ENCODE peak calls at places on chromosomes 11 and 22, in six cellular contexts. G is neuronal stem cell, W is HepG2, Y is A549, S is transverse colon, V is colonic mucosa. B is an unnamed sample.

GRCh38 chr22:43889366-43890253 is 2.2 kb downstream of the PNPLA5 start:
- DNase-seq in Y (peak), V (no peak), W (no peak), G (no peak), S (no peak), B (no peak)

GRCh38 chr11:126358763-126359160 is 3.3 kb downstream of the ST3GAL4 start:
- DNase-seq in S (no peak), V (no peak), G (no peak), Y (no peak), W (no peak), B (no peak)

GRCh38 chr22:46639843-46640242 is 19.7 kb downstream of the GRAMD4 start:
- DNase-seq in Y (no peak), G (no peak), V (no peak), W (no peak), S (no peak), B (no peak)

GRCh38 chr11:65305501-65306268 is 9.0 kb upstream of the CDC42EP2 start:
- DNase-seq in G (no peak), Y (no peak), W (peak), V (peak), S (peak), B (no peak)

GRCh38 chr11:86896486-86896885 is 58.7 kb downstream of the FZD4 start:
- DNase-seq in V (no peak), W (no peak), G (no peak), Y (no peak), S (no peak), B (no peak)

GRCh38 chr11:68229601-68230000 is 16.5 kb upstream of the KMT5B start:
- DNase-seq in G (no peak), Y (no peak), V (no peak), S (no peak), W (no peak), B (no peak)

GRCh38 chr11:60970369-60970774 is 1.1 kb upstream of the CD6 start:
- DNase-seq in W (peak), V (peak), G (no peak), S (peak), Y (peak), B (no peak)

GRCh38 chr11:57515332-57516060 is at the start of gene SLC43A1:
- DNase-seq in V (peak), W (peak), S (peak), G (no peak), Y (no peak), B (no peak)

GRCh38 chr22:18032455-18033101 is 8.2 kb upstream of the MICAL3 start:
- DNase-seq in S (no peak), V (no peak), Y (peak), W (no peak), G (no peak), B (no peak)
- H3K27ac ChIP-seq in S (peak), V (no peak), Y (peak), W (no peak), G (no peak), B (no peak)

GRCh38 chr11:12288212-12288933 is 89.0 kb upstream of the PARVA start:
- DNase-seq in S (peak), V (peak), G (peak), W (peak), Y (peak), B (no peak)
- H3K27ac ChIP-seq in S (peak), V (peak), G (no peak), W (no peak), Y (peak), B (no peak)

GRCh38 chr22:30212996-30213441 is 33.5 kb downstream of the LIF start:
- DNase-seq in Y (no peak), V (no peak), G (no peak), S (no peak), W (no peak), B (no peak)
- H3K27ac ChIP-seq in Y (peak), V (peak), G (no peak), S (no peak), W (peak), B (no peak)

GRCh38 chr11:75574698-75575265 is 12.7 kb downstream of the SERPINH1 start:
- DNase-seq in V (no peak), W (no peak), Y (no peak), S (no peak), G (no peak), B (no peak)

GRCh38 chr11:75576017-75576416 is 14.0 kb downstream of the SERPINH1 start:
- DNase-seq in S (no peak), W (no peak), V (no peak), Y (no peak), G (no peak), B (no peak)

GRCh38 chr11:75576445-75577049 is 14.5 kb downstream of the SERPINH1 start:
- DNase-seq in W (no peak), Y (peak), V (no peak), G (no peak), S (peak), B (peak)

GRCh38 chr11:75578977-75579376 is 16.9 kb downstream of the SERPINH1 start:
- DNase-seq in Y (no peak), S (no peak), V (no peak), W (no peak), G (no peak), B (no peak)

DNA sequence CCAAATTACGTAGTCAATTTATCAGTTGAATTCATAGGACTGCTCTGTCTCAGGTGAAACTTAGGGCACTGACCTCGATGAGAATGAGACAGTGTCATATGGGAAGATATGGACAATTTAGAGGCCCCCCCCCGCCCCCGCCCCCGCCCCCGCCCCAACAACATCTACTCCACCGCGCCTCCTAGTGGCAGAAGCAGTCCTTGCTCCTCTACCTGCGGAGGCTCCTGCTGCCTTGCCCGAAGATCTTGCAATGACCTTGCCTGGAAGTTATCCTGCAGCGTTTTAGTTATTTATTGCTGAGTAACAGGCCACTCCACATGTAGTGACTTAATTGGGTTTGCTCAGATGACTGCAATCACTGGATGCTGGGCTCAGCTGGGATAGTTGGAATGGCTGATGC is 15.1 kb downstream of the SERPINH1 start:
- DNase-seq in S (peak), G (no peak), Y (peak), V (peak), W (no peak), B (peak)
- H3K27ac ChIP-seq in S (peak), G (no peak), Y (no peak), V (no peak), W (no peak), B (no peak)

GRCh38 chr11:76209956-76210885 is 3.9 kb upstream of the WNT11 start:
- DNase-seq in Y (peak), W (no peak), G (peak), V (peak), S (peak), B (no peak)
- H3K27ac ChIP-seq in Y (peak), W (no peak), G (no peak), V (no peak), S (peak), B (no peak)

DNA sequence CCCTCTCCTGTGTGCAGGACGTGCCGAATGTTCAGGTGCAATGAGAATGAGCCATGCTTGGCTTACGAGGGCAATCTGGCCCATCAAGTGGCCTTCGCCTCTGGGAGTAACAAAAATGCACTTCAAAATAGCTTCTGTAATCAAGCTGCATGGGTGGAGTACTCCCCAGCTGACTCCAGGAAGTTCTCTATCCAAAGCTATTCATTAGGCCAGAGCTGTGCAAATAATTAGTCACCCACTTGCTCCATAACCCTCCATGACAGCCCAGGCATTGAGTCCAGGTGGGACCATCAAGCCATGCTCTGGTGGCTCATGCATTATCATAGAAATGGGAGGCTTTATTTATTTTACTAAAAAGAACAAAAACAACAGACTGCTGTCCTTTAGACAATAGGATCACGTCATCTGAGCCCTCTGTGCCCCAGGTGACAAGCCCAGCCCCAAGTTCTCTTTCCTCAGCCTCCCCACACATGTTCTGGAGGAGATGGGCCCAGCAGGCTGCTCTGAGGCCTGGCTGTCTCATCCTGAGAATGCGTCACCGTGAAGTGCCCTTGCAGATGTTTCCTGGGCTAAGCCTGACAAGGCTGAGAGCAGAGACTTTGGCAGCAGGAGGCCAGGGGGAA is 244.7 kb downstream of the ETS1 start:
- DNase-seq in V (peak), G (no peak), W (peak), Y (peak), S (peak), B (no peak)
- H3K27ac ChIP-seq in V (peak), G (no peak), W (no peak), Y (no peak), S (peak), B (no peak)

GRCh38 chr11:18774801-18775200 is 16.8 kb downstream of the PTPN5 start:
- DNase-seq in S (no peak), V (no peak), W (no peak), Y (no peak), G (no peak), B (no peak)

GRCh38 chr11:18771266-18772035 is 20.1 kb downstream of the PTPN5 start:
- DNase-seq in Y (no peak), S (no peak), V (no peak), G (no peak), W (no peak), B (no peak)

GRCh38 chr11:18772211-18772610 is 19.4 kb downstream of the PTPN5 start:
- DNase-seq in V (no peak), S (no peak), Y (no peak), G (no peak), W (no peak), B (no peak)

GRCh38 chr11:18773681-18774080 is 17.9 kb downstream of the PTPN5 start:
- DNase-seq in V (no peak), W (no peak), Y (no peak), G (no peak), S (no peak), B (no peak)

DNA sequence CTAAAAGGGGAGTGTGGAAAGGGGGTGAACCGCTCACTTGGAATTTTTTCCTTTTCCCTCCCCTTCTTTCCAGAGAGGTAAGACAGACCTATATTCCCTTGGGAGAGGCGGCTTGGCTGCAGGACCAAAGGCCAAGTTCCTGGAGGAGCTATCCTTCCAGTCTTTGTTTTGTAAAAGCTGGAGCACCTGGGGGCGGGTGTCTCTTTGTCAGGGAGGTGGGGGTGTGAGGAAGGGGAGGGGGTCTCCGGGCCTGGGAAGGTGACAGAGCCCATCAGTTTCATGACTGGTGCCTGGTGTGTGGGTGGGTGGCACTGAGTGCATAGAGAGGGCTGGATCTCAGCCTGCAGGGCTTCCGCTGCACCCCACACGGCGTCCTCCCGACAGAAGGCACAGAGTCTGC is 18.5 kb downstream of the PTPN5 start:
- DNase-seq in W (no peak), S (no peak), V (no peak), Y (no peak), G (no peak), B (no peak)
- H3K27ac ChIP-seq in W (no peak), S (no peak), V (no peak), Y (no peak), G (no peak), B (no peak)

B was measured in substantia nigra.